ENCODE peak calls at places on chromosomes 13 and 19, in four cellular contexts. Z is A549, I is K562, K is HepG2. W is an unnamed sample.

GRCh38 chr19:11905928-11906327 is 18.3 kb downstream of the ZNF69 start:
- DNase-seq in I (no peak), Z (no peak), K (no peak), W (no peak)

GRCh38 chr19:3433313-3433712 is 47.0 kb downstream of the SMIM24 start:
- DNase-seq in I (no peak), Z (no peak), K (no peak), W (no peak)

GRCh38 chr13:98542568-98543379 is 34.1 kb downstream of the STK24 start:
- DNase-seq in I (no peak), K (no peak), Z (no peak), W (no peak)

GRCh38 chr13:25840931-25841330 is 210.9 kb downstream of the SHISA2 start:
- DNase-seq in Z (no peak), I (no peak), K (no peak), W (no peak)

GRCh38 chr19:37513397-37513796 is 6.7 kb downstream of the ZNF793 start:
- DNase-seq in I (no peak), Z (no peak), K (no peak), W (no peak)

GRCh38 chr19:23971598-23971997 is 56.9 kb downstream of the ZNF726 start:
- DNase-seq in Z (no peak), K (no peak), I (no peak), W (no peak)

GRCh38 chr19:524062-524674 is 7.4 kb upstream of the CDC34 start:
- DNase-seq in I (no peak), Z (no peak), K (peak), W (no peak)

GRCh38 chr19:17671906-17672305 is 16.2 kb downstream of the UNC13A start:
- DNase-seq in I (peak), Z (peak), K (peak), W (no peak)

GRCh38 chr13:44307255-44307654 is 66.4 kb upstream of the SERP2 start:
- DNase-seq in K (no peak), Z (peak), I (no peak), W (no peak)

GRCh38 chr13:110331362-110331761 is 24.3 kb downstream of the COL4A2 start:
- DNase-seq in K (no peak), I (no peak), Z (no peak), W (no peak)

GRCh38 chr19:41321204-41321599 is 11.2 kb downstream of the CCDC97 start:
- DNase-seq in K (no peak), Z (no peak), I (no peak), W (no peak)

GRCh38 chr19:15443838-15444237 is 5.9 kb downstream of the WIZ start:
- DNase-seq in Z (no peak), I (no peak), K (no peak), W (no peak)

GRCh38 chr19:34350161-34350561 is 14.8 kb upstream of the GPI start:
- DNase-seq in I (no peak), Z (no peak), K (no peak), W (no peak)

GRCh38 chr13:42107006-42107405 is 58.6 kb downstream of the DGKH start:
- DNase-seq in K (no peak), I (no peak), Z (no peak), W (no peak)

GRCh38 chr19:31149306-31149975 is 199.8 kb downstream of the TSHZ3 start:
- DNase-seq in I (no peak), Z (no peak), K (no peak), W (no peak)

GRCh38 chr19:55550321-55550650 is 4.9 kb upstream of the SBK3 start:
- DNase-seq in K (no peak), Z (no peak), I (no peak), W (no peak)

GRCh38 chr19:16677060-16677459 is 16.1 kb downstream of the TMEM38A start:
- DNase-seq in I (no peak), K (no peak), Z (no peak), W (no peak)

GRCh38 chr13:42086582-42086981 is 38.1 kb downstream of the DGKH start:
- DNase-seq in K (no peak), Z (no peak), I (no peak), W (no peak)

GRCh38 chr13:100273576-100273975 is 184.7 kb downstream of the PCCA start:
- DNase-seq in K (no peak), I (no peak), Z (no peak), W (no peak)

GRCh38 chr19:45872095-45872919 is 8.2 kb downstream of the FOXA3 start:
- DNase-seq in I (no peak), Z (no peak), K (no peak), W (no peak)

GRCh38 chr13:75934889-75935288 is 298.8 kb downstream of the LMO7 start:
- DNase-seq in Z (peak), K (no peak), I (no peak), W (no peak)

GRCh38 chr13:65844266-65844841 is 1385.8 kb downstream of the PCDH9 start:
- DNase-seq in I (no peak), K (no peak), Z (no peak), W (no peak)

GRCh38 chr13:67437246-67437645 is 207.1 kb upstream of the PCDH9 start:
- DNase-seq in Z (no peak), I (no peak), K (no peak), W (no peak)

GRCh38 chr13:73717632-73718031 is 416.6 kb downstream of the KLF12 start:
- DNase-seq in K (no peak), I (no peak), Z (no peak), W (no peak)

GRCh38 chr19:56119585-56119978 is 1.5 kb downstream of the ZNF787 start:
- DNase-seq in K (peak), I (peak), Z (peak), W (no peak)

GRCh38 chr19:50003254-50003788 is 21.9 kb downstream of the VRK3 start:
- DNase-seq in I (no peak), Z (no peak), K (no peak), W (no peak)

GRCh38 chr19:3607398-3608078 is 863 bp upstream of the TBXA2R start:
- DNase-seq in Z (no peak), I (peak), K (no peak), W (peak)

GRCh38 chr13:87671824-87672603 is 843 bp downstream of the SLITRK5 start:
- DNase-seq in Z (no peak), K (no peak), I (no peak), W (no peak)

GRCh38 chr13:39106216-39106995 is 68.2 kb downstream of the NHLRC3 start:
- DNase-seq in I (no peak), K (peak), Z (no peak), W (no peak)

GRCh38 chr19:6044056-6044805 is 66.1 kb downstream of the RFX2 start:
- DNase-seq in K (no peak), Z (no peak), I (no peak), W (no peak)

GRCh38 chr13:44801990-44802389 is 187.3 kb downstream of the NUFIP1 start:
- DNase-seq in K (no peak), Z (peak), I (no peak), W (no peak)

GRCh38 chr13:99626461-99627082 is 125.3 kb downstream of the TM9SF2 start:
- DNase-seq in I (no peak), K (no peak), Z (no peak), W (no peak)

GRCh38 chr19:28514166-28514565 is 698.8 kb downstream of the UQCRFS1 start:
- DNase-seq in I (no peak), K (no peak), Z (no peak), W (no peak)

GRCh38 chr19:46732172-46732938 is 13.5 kb upstream of the FKRP start:
- DNase-seq in I (peak), K (no peak), Z (no peak), W (no peak)

GRCh38 chr13:63636231-63636993 is 2220.8 kb upstream of the PCDH20 start:
- DNase-seq in K (no peak), Z (peak), I (no peak), W (no peak)

GRCh38 chr19:14114854-14115253 is 2.7 kb downstream of the PRKACA start:
- DNase-seq in I (peak), Z (peak), K (no peak), W (no peak)

GRCh38 chr19:6276447-6276846 is 3.3 kb downstream of the MLLT1 start:
- DNase-seq in Z (no peak), I (peak), K (no peak), W (no peak)

GRCh38 chr19:56837492-56837891 is 3.0 kb downstream of the PEG3 start:
- DNase-seq in I (no peak), Z (no peak), K (peak), W (no peak)

GRCh38 chr19:40798997-40799557 is at the start of gene EGLN2:
- DNase-seq in I (peak), K (no peak), Z (no peak), W (no peak)

GRCh38 chr13:23871616-23872220 is 17.5 kb downstream of the MIPEP start:
- DNase-seq in K (peak), I (no peak), Z (peak), W (no peak)
- TF ChIP-seq HDAC2 in K (no peak), I (no peak), Z (no peak), W (no peak)

DNA sequence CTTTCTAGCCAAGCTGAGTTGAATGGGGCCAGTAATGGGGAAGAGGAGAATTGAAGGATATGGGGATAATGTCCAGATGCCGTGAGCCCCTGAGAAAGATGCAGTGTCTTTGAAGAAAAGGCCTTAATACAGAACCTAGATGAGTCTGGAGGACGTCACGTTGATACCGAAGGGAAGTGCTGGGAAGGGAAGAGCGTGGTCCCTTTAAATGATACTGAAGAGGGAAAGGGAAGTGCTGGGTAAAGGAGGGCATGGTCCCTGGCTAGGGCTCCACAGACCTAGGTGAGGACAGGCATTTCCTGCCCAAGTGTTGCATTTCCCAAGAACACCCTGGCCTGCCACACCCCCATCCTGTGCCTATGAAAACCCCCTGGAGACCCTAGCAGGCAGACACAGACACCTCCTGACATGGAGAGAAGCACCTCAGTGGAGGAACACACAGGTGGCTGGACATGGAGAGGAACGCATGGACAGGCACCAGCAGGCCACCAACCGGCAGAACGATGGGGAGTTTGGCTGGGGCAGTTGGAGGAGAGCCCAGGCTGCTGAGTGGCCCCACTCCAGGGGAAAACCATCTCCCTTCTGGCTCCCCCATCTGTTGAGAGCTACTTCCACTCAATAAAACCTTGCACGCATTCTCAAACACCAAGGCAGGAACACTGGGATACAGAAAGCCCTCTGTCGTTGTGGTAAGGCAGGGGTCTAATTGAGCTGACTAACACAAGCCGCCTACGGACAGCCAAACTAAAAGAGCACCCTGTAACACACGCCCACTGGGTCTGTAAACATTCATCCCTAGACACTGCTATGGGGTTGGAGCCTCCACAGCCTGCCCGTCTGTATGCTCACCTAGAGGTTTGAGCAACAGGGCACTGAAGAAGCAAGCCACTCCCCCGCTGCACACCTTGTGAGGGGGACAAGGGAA is 34.9 kb upstream of the POMP start:
- DNase-seq in K (no peak), Z (no peak), I (peak), W (no peak)
- TF ChIP-seq HDAC2 in K (no peak), Z (no peak), I (no peak), W (no peak)

DNA sequence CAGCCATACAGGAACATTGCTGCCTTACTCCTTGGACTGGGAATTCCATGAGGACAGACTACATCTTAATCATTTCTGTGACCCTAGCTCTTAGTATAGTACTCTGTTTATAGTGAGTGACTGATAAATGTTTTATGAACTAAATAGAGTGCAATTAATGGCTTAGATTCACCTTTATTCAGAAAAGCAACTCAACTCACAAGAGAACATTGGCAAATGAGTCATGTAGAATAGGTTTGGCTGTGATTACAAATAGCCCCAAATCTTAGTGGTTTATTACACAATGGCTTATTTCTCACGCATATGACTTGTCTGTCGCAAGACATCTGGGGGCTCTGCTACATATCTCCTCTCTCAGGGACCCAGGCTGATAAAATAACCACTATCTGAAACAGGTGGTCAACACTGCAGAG is 121.6 kb upstream of the KL start:
- DNase-seq in K (no peak), I (no peak), Z (no peak), W (no peak)
- TF ChIP-seq HDAC2 in K (no peak), I (no peak), Z (no peak), W (no peak)

DNA sequence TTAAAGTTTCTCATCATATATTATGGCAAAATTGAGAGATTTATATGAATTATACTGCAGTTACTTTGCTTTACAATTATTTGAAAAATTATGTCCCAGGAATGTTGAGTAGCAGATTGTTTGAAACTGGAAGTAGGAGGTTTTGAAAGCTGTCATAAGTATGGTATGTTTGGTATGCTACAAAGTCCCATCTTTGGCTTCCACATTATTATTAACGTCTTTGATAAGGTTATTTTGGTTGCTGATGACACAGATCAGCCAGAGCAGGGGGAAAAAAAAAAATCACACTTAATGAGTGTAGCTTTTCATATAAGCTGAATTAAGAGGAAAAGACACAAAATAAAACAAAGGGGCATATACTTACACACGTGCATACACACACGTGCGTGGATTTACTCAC is 130.1 kb downstream of the SLITRK1 start:
- DNase-seq in Z (peak), K (peak), I (no peak), W (no peak)
- TF ChIP-seq HDAC2 in Z (no peak), K (no peak), I (no peak), W (no peak)

DNA sequence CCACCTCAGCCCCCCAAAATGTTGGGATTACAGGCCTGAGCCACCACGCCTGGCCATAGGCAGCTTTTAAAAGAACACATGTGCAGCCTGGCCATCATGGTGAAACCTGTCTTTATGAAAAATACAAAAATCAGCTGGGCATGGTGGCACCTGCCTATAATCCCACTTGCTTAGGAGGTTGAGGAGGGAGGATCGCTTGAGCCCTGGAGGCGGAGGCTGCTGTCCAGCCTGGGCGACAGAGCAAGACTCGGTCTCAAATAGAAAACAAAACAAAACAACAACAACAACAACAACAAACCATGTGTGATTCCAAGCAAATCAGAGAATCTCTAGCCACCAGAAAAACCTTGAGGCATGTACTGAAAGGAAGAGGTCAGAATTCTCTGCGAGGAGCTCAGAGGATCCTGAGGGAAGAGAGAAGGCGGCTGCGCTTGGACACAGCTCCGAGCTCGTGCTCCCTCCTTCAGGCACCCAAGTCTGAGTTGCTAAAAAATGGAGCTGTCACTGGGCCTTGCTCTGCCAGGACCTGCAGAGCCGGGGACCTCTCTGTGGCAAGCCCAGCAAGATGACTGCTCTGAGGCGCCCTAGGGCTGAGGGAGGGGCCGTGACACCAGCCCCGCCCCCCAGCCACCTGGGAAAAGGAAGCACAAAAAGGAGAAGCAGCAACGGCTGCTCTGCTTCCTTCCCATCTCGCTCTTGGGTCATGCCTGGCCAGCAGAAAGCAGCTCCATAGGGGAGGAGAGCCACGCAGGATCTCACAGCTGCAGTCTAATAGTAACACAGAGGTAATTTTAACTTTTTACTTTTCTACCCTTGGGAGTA is at the start of gene ARL11:
- DNase-seq in K (no peak), Z (no peak), I (peak), W (peak)
- TF ChIP-seq HDAC2 in K (no peak), Z (no peak), I (no peak), W (no peak)

GRCh38 chr13:79450110-79450509 is 30.8 kb upstream of the NDFIP2 start:
- DNase-seq in I (no peak), Z (no peak), K (no peak), W (no peak)
- TF ChIP-seq HDAC2 in I (no peak), Z (no peak), K (no peak), W (no peak)

GRCh38 chr13:32889986-32890565 is 126.1 kb upstream of the KL start:
- DNase-seq in Z (no peak), K (no peak), I (no peak), W (no peak)

GRCh38 chr13:32893176-32893575 is 123.0 kb upstream of the KL start:
- DNase-seq in K (no peak), I (no peak), Z (no peak), W (no peak)

GRCh38 chr13:32881792-32882175 is 134.4 kb upstream of the KL start:
- DNase-seq in Z (no peak), I (no peak), K (no peak), W (no peak)

GRCh38 chr13:32883501-32883900 is 132.7 kb upstream of the KL start:
- DNase-seq in Z (no peak), I (no peak), K (no peak), W (no peak)

GRCh38 chr13:32887617-32888016 is 128.6 kb upstream of the KL start:
- DNase-seq in Z (no peak), I (peak), K (no peak), W (no peak)
- TF ChIP-seq HDAC2 in Z (no peak), I (no peak), K (no peak), W (no peak)

DNA sequence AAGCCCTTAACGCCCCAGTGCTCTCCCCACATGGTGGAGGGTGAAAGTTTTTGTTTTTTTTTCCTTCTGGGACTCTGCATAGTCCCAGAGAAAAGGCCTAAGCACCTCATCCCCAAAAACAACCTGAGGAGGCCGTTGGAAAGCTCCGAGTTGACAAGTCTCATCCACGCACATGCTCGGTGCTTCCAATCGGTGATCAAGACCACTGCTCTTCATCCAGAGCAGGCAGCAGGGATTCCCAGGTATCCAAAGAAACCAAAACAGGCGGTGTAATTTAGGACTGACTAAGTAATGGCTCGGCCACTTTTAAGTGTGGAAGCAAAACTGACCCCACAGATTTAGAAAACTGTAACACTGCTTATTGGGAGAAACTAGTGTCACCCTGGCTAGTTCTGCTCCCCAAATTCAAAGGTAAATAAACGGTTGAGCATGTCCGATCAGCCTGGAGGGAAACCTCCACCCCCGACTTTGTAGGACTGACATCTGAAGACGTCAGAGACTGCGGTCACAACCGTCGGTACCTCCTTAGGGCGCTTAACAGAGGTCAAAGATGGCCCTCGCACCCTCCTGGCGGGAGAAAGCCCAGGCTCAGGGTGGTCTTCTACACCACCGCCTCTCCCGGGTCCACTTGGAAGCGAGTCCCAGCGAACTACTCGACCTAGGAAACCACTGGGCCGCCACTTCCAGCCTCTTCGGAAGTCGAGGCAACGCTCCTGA is 997 bp upstream of the ZNF446 start:
- DNase-seq in I (peak), K (no peak), Z (no peak), W (no peak)
- TF ChIP-seq HDAC2 in I (peak), K (no peak), Z (no peak), W (no peak)

W was measured in H1.